ENCODE peak calls at places on chromosome 20, in seven cellular contexts. I, H, U, E, P, A and N are unnamed samples.

GRCh38 chr20:62822788-62823651 is 6.2 kb downstream of the COL9A3 start:
- DNase-seq in P (peak), A (peak), I (peak), H (peak), U (peak), E (peak), N (peak)

GRCh38 chr20:17867546-17867945 is 101.0 kb downstream of the SNX5 start:
- DNase-seq in P (no peak), H (no peak), E (no peak), U (no peak), A (no peak), I (no peak), N (no peak)

GRCh38 chr20:7859371-7859802 is 80.9 kb downstream of the HAO1 start:
- DNase-seq in H (peak), U (peak), A (peak), P (peak), E (peak), I (no peak), N (peak)

GRCh38 chr20:2296545-2297351 is 947 bp downstream of the TGM3 start:
- DNase-seq in H (no peak), P (no peak), E (no peak), U (peak), I (no peak), A (no peak), N (no peak)

GRCh38 chr20:20624914-20625313 is 87.5 kb downstream of the RALGAPA2 start:
- DNase-seq in P (no peak), I (no peak), H (no peak), E (no peak), U (no peak), A (no peak), N (no peak)

GRCh38 chr20:60105404-60105803 is 147.2 kb downstream of the CDH26 start:
- DNase-seq in A (no peak), H (no peak), U (no peak), I (no peak), E (no peak), P (no peak), N (no peak)

GRCh38 chr20:45456632-45457031 is 12.9 kb upstream of the WFDC2 start:
- DNase-seq in I (peak), U (peak), A (peak), E (peak), P (peak), H (peak), N (peak)

GRCh38 chr20:49699200-49699992 is 14.3 kb downstream of the B4GALT5 start:
- DNase-seq in E (peak), H (peak), U (peak), A (peak), I (no peak), P (no peak), N (no peak)

GRCh38 chr20:37154684-37155298 is 24.3 kb upstream of the RPN2 start:
- DNase-seq in P (no peak), E (no peak), H (no peak), I (no peak), A (no peak), U (no peak), N (no peak)

GRCh38 chr20:61688411-61688810 is 377.3 kb downstream of the TAF4 start:
- DNase-seq in A (no peak), E (no peak), I (no peak), U (no peak), H (no peak), P (no peak), N (no peak)

GRCh38 chr20:358891-359555 is 12.1 kb downstream of the NRSN2 start:
- DNase-seq in A (no peak), E (peak), I (no peak), H (no peak), U (no peak), P (no peak), N (no peak)

GRCh38 chr20:62485062-62485700 is 9.4 kb upstream of the GATA5 start:
- DNase-seq in U (no peak), I (no peak), P (no peak), H (peak), A (peak), E (peak), N (peak)

GRCh38 chr20:50719328-50719727 is 12.1 kb upstream of the PARD6B start:
- DNase-seq in I (no peak), A (no peak), H (no peak), E (no peak), P (no peak), U (no peak), N (no peak)

GRCh38 chr20:753897-754635 is 14.2 kb downstream of the SLC52A3 start:
- DNase-seq in E (no peak), H (peak), A (no peak), P (no peak), I (no peak), U (peak), N (no peak)

GRCh38 chr20:62141397-62142251 is 1.6 kb downstream of the PSMA7 start:
- DNase-seq in E (peak), U (peak), P (peak), A (peak), H (peak), I (no peak), N (peak)

GRCh38 chr20:34011275-34011674 is 17.6 kb downstream of the RALY start:
- DNase-seq in P (no peak), H (no peak), E (no peak), A (no peak), U (no peak), I (no peak), N (no peak)

GRCh38 chr20:54335299-54335698 is 127.4 kb downstream of the PFDN4 start:
- DNase-seq in A (no peak), I (no peak), E (peak), U (no peak), H (no peak), P (no peak), N (no peak)

GRCh38 chr20:62258499-62259293 is 20.4 kb downstream of the OSBPL2 start:
- DNase-seq in A (no peak), H (peak), I (no peak), E (peak), U (no peak), P (no peak), N (no peak)

GRCh38 chr20:35165221-35166185 is 6.4 kb upstream of the PROCR start:
- DNase-seq in H (no peak), U (no peak), E (no peak), I (no peak), A (no peak), P (no peak), N (no peak)

GRCh38 chr20:3421985-3422384 is 14.5 kb upstream of the DNAAF9 start:
- DNase-seq in I (no peak), P (no peak), H (no peak), U (no peak), A (no peak), E (no peak), N (no peak)

GRCh38 chr20:3423126-3423525 is 15.7 kb upstream of the DNAAF9 start:
- DNase-seq in H (no peak), U (peak), E (no peak), I (no peak), A (no peak), P (no peak), N (peak)

DNA sequence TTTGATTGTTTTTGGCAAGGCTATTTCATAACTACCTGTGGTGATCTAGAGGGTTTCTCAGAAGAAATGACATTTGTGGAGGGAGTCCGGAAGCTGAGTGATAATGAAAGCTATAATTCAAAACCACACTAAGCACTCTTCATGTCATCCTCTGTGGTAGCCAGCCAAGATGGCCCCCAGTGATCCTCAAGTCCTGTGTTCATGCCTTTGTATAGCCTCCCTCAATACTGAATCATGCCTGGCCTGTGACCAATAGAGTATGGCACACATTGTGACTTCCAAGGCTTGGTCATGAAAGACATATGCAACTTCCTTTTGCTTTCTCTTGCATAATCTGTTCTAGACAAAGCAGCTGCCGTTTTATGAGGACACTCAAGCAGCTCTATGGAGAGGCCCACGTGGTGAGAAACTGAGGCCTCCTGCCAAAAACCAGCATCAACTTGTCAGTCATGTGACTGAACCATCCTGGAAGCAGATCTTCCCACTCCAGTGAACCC is 12.8 kb upstream of the DNAAF9 start:
- DNase-seq in I (no peak), A (no peak), U (no peak), H (peak), P (no peak), E (peak), N (no peak)
- H3K4me3 ChIP-seq in I (no peak), A (no peak), U (no peak), H (no peak), P (no peak), E (no peak), N (no peak)

GRCh38 chr20:32278199-32278643 is 770 bp downstream of the KIF3B start:
- DNase-seq in I (no peak), A (no peak), U (no peak), P (no peak), H (no peak), E (peak), N (no peak)
- TF ChIP-seq EZH2phosphoT487 in I (no peak), A (no peak), U (no peak), P (no peak), H (no peak), E (no peak), N (no peak)

GRCh38 chr20:64084209-64085152 is at the start of gene LKAAEAR1:
- DNase-seq in H (no peak), I (no peak), U (peak), A (peak), P (no peak), E (peak), N (peak)
- TF ChIP-seq EZH2 in H (no peak), I (no peak), U (peak), A (peak), P (no peak), E (peak), N (no peak)

DNA sequence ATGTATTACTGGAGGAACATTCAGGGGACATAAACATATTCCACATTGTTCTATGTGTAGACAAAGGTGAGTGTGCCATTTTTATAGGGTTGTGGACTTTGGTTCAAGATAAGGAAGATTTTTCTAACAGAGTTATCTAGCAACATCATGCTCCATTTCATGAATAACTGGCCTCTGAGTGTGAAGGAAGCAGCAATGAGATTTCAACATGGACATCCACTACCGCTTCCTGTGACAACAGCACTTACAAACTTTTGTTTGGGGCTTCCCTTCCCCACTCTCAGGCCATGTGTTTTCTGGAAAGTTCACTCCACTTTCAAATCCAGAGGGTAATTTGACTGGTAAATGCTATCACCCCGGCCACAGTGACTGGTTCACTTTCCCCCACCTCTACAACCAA is 38.1 kb upstream of the PROKR2 start:
- DNase-seq in H (no peak), E (no peak), U (no peak), I (no peak), A (no peak), P (no peak), N (no peak)
- H3K4me3 ChIP-seq in H (no peak), E (no peak), U (no peak), I (no peak), A (no peak), P (no peak), N (no peak)

DNA sequence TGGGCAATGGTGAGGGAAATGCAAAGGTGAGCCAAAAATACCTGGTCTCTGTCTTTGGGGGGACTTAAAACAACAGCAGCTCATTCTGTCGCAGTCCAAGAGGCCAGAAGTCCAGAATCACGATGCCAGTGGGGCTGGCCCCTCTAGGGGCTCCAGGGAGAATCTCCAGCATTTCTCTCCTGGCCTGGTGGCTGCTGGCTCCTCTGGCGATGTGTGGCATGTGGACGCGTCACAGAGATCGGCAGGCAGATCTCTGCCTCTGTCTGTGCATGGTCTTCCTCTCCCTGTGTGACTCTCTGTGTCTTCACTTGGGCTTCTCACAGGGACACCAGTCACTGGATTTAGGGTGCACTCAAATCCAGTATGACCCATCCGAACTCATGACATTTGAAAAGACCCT is 14.0 kb upstream of the PMEPA1 start:
- DNase-seq in U (no peak), P (no peak), I (no peak), E (no peak), A (no peak), H (no peak), N (no peak)
- TF ChIP-seq EZH2phosphoT487 in U (no peak), P (no peak), I (no peak), E (no peak), A (no peak), H (no peak), N (no peak)

DNA sequence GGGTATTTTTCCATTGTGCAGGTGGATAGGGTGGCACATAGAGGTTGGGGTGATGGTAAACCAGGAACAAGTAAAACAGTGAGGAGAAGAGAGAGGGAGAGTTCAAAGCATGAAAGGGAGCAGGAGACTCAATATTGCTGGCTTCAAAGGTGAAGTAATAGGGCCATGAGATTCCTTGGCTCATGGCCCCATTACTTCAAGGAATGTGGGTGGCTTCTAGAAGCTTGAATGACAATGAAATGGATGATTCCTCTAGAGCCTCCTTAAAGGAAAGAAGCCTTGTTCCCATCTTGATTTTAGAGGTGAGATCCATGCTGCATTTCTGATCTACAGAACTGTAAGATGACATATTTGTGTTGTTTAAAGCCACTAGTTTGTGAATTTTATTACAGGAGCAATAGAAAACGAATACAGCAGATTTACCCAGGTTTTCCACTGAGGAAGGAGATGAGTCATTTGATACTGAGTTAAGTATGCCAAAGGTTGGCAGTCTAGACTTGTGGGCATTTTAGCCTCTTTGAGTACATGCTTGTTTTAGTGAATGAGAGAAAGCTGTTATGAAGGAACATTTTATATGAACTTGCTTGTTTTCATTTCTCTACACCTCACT is 110.4 kb downstream of the PLCB4 start:
- DNase-seq in I (no peak), H (peak), E (peak), U (peak), A (no peak), P (no peak), N (no peak)
- TF ChIP-seq EZH2 in I (no peak), H (no peak), E (no peak), U (no peak), A (no peak), P (no peak), N (no peak)

GRCh38 chr20:47368301-47368700 is 11.8 kb upstream of the ZMYND8 start:
- DNase-seq in U (peak), I (no peak), P (no peak), H (no peak), A (no peak), E (no peak), N (peak)
- H3K4me3 ChIP-seq in U (peak), I (no peak), P (no peak), H (no peak), A (no peak), E (no peak), N (peak)